ENCODE peak calls at places on chromosomes 2 and 18, in four cellular contexts. X is NCI-H1092, P is tibial nerve, O is neural crest cell. R is an unnamed sample.

GRCh38 chr2:25418944-25419677 is 77.4 kb upstream of the DNMT3A start:
- DNase-seq in O (no peak), X (peak; percentile 24), P (no peak), R (no peak)

GRCh38 chr18:31301201-31301655 is 16.7 kb upstream of the DSG1 start:
- DNase-seq in P (no peak), O (no peak), X (no peak), R (no peak)

GRCh38 chr2:94890234-94890633 is 19.0 kb downstream of the TEKT4 start:
- DNase-seq in P (no peak), O (no peak), X (no peak), R (no peak)

GRCh38 chr2:117068371-117068770 is 746.1 kb upstream of the DDX18 start:
- DNase-seq in P (no peak), O (no peak), X (no peak), R (no peak)

GRCh38 chr2:40371525-40372277 is 80.2 kb downstream of the SLC8A1 start:
- DNase-seq in P (no peak), X (no peak), O (no peak), R (peak; percentile 61)

GRCh38 chr2:238061310-238062202 is 755 bp downstream of the SCLY start:
- DNase-seq in O (peak; percentile 7), X (no peak), P (no peak), R (no peak)

GRCh38 chr2:239944706-239945551 is 80.2 kb downstream of the NDUFA10 start:
- DNase-seq in X (no peak), P (no peak), O (no peak), R (no peak)

GRCh38 chr2:189982777-189983394 is 79.6 kb downstream of the MSTN start:
- DNase-seq in X (no peak), P (no peak), O (no peak), R (no peak)

GRCh38 chr18:12770469-12771219 is 67.8 kb downstream of the PSMG2 start:
- DNase-seq in O (no peak), X (no peak), P (no peak), R (no peak)

GRCh38 chr2:96856776-96857673 is 791 bp downstream of the ANKRD39 start:
- DNase-seq in X (no peak), O (no peak), P (no peak), R (no peak)

GRCh38 chr2:231926180-231926741 is at the start of gene NPPC:
- DNase-seq in P (no peak), X (peak; percentile 22), O (peak; percentile 78), R (peak; percentile 27)

GRCh38 chr2:98524168-98524567 is 79.5 kb downstream of the INPP4A start:
- DNase-seq in P (no peak), X (no peak), O (no peak), R (no peak)

GRCh38 chr2:109378682-109379081 is 235.1 kb downstream of the SEPTIN10 start:
- DNase-seq in P (no peak), O (no peak), X (no peak), R (no peak)

GRCh38 chr18:43735570-43735969 is 458.3 kb upstream of the SYT4 start:
- DNase-seq in O (no peak), P (no peak), X (no peak), R (no peak)

GRCh38 chr2:235859651-235860050 is 308.5 kb downstream of the GBX2 start:
- DNase-seq in X (no peak), O (peak; percentile 25), P (no peak), R (no peak)

GRCh38 chr2:2021995-2022394 is 277.7 kb upstream of the PXDN start:
- DNase-seq in X (no peak), O (no peak), P (no peak), R (no peak)

GRCh38 chr18:40473221-40473620 is 1481.8 kb upstream of the PIK3C3 start:
- DNase-seq in P (no peak), O (no peak), X (no peak), R (no peak)

GRCh38 chr18:48452863-48453323 is 43.7 kb upstream of the ZBTB7C start:
- DNase-seq in O (no peak), X (no peak), P (no peak), R (no peak)

GRCh38 chr2:203061346-203061745 is 46.7 kb downstream of the NBEAL1 start:
- DNase-seq in O (no peak), X (no peak), P (no peak), R (no peak)

GRCh38 chr2:95025406-95026319 is at the start of gene MAL:
- DNase-seq in P (no peak), X (no peak), O (peak; percentile 26), R (no peak)